ENCODE peak calls at places on chromosomes 4 and X, in eight cellular contexts. S is sciatic nerve; I is dorsolateral prefrontal cortex; Y is progenitor cell of endocrine pancreas; P is GOT3; A is stimulated activated CD4-positive, alpha-beta T cell treated with anti-CD3 and anti-CD28 coated beads, TNF-alpha, amount 100 ng/mL, for 24 hours; Z is COLO829; B is HEK293T. E is an unnamed sample.

GRCh38 chr4:93132631-93133030 is 695.9 kb upstream of the ATOH1 start:
- DNase-seq in Z (no peak), P (no peak), Y (no peak), A (no peak), B (no peak), I (no peak), S (no peak), E (no peak)

GRCh38 chr4:1402516-1403101 is 3.6 kb downstream of the NKX1-1 start:
- DNase-seq in I (peak), S (no peak), Z (no peak), A (no peak), Y (no peak), P (no peak), B (no peak), E (no peak)

GRCh38 chr4:10697071-10697470 is 12.5 kb upstream of the CLNK start:
- DNase-seq in P (no peak), Y (no peak), A (no peak), B (no peak), I (no peak), Z (no peak), S (no peak), E (no peak)

GRCh38 chrX:121301356-121301755 is 253.9 kb downstream of the GLUD2 start:
- DNase-seq in A (no peak), Z (no peak), I (no peak), B (no peak), S (no peak), Y (no peak), P (no peak), E (no peak)

GRCh38 chr4:27003602-27004238 is 143.1 kb downstream of the STIM2 start:
- DNase-seq in Z (no peak), A (peak), B (no peak), S (no peak), P (no peak), Y (no peak), I (no peak), E (no peak)

GRCh38 chrX:44542567-44543325 is at the start of gene FUNDC1:
- DNase-seq in Y (peak), S (peak), B (peak), A (peak), I (peak), Z (peak), P (peak), E (peak)

GRCh38 chr4:101345271-101345595 is 2.1 kb downstream of the PPP3CA start:
- DNase-seq in P (no peak), S (no peak), I (peak), A (no peak), Y (no peak), B (no peak), Z (no peak), E (no peak)

GRCh38 chr4:39924014-39924413 is 53.7 kb downstream of the PDS5A start:
- DNase-seq in P (no peak), Y (no peak), B (no peak), Z (no peak), I (no peak), S (no peak), A (no peak), E (no peak)

GRCh38 chr4:143515905-143516304 is 2.4 kb downstream of the SMARCA5 start:
- DNase-seq in I (no peak), Y (no peak), A (no peak), B (no peak), S (no peak), Z (no peak), P (no peak), E (no peak)

GRCh38 chrX:39196192-39197102 is 395.2 kb downstream of the MID1IP1 start:
- DNase-seq in Y (no peak), B (no peak), A (no peak), S (no peak), I (no peak), Z (peak), P (peak), E (no peak)

GRCh38 chrX:65253817-65254216 is 277.6 kb upstream of the ZC4H2 start:
- DNase-seq in Y (no peak), P (no peak), Z (no peak), B (no peak), S (no peak), A (no peak), I (no peak), E (no peak)

GRCh38 chr4:29277381-29277780 is 1442.8 kb upstream of the PCDH7 start:
- DNase-seq in A (no peak), S (no peak), Z (peak), P (no peak), I (no peak), B (no peak), Y (no peak), E (peak)

GRCh38 chr4:2289955-2290333 is 28.0 kb upstream of the MXD4 start:
- DNase-seq in B (no peak), I (no peak), P (no peak), Z (no peak), S (peak), Y (no peak), A (no peak), E (no peak)

GRCh38 chr4:71267244-71267643 is 71.6 kb upstream of the SLC4A4 start:
- DNase-seq in P (no peak), A (no peak), Y (no peak), Z (no peak), I (no peak), B (no peak), S (no peak), E (no peak)

GRCh38 chrX:74104356-74105065 is 199.5 kb upstream of the ZCCHC13 start:
- DNase-seq in I (no peak), B (no peak), Z (no peak), Y (no peak), S (no peak), A (no peak), P (no peak), E (no peak)

GRCh38 chrX:44914532-44915198 is 41.7 kb downstream of the KDM6A start:
- DNase-seq in B (no peak), Y (no peak), A (no peak), P (no peak), Z (no peak), I (no peak), S (no peak), E (no peak)

GRCh38 chr4:52657317-52657629 is 1.8 kb downstream of the USP46 start:
- DNase-seq in A (no peak), Z (no peak), S (no peak), I (no peak), P (no peak), B (no peak), Y (no peak), E (no peak)

GRCh38 chrX:276588-277171 is 4.5 kb upstream of the PLCXD1 start:
- DNase-seq in P (no peak), Z (no peak), Y (no peak), A (peak), I (peak), S (peak), B (no peak), E (no peak)

GRCh38 chr4:94135701-94136100 is 72.0 kb upstream of the SMARCAD1 start:
- DNase-seq in P (no peak), A (no peak), I (no peak), B (no peak), Z (no peak), Y (no peak), S (no peak), E (no peak)

GRCh38 chrX:40573763-40574162 is 7.0 kb upstream of the ATP6AP2 start:
- DNase-seq in P (no peak), I (no peak), Y (no peak), B (no peak), S (no peak), Z (no peak), A (peak), E (no peak)

GRCh38 chrX:128425546-128425945 is 373.3 kb upstream of the ACTRT1 start:
- DNase-seq in Y (no peak), Z (no peak), P (no peak), A (no peak), B (no peak), S (no peak), I (no peak), E (no peak)

GRCh38 chr4:152482211-152482610 is 53.7 kb downstream of the FBXW7 start:
- DNase-seq in A (no peak), S (no peak), P (no peak), I (no peak), Z (no peak), Y (no peak), B (no peak), E (no peak)

GRCh38 chr4:6732441-6733357 is 16.7 kb downstream of the BLOC1S4 start:
- DNase-seq in P (peak), B (no peak), Z (no peak), Y (no peak), A (no peak), S (peak), I (peak), E (no peak)

GRCh38 chr4:5923306-5923830 is 30.5 kb upstream of the CRMP1 start:
- DNase-seq in B (no peak), A (no peak), I (no peak), Z (no peak), P (no peak), Y (no peak), S (no peak), E (no peak)

GRCh38 chr4:11002961-11003360 is 318.4 kb upstream of the CLNK start:
- DNase-seq in Z (no peak), B (no peak), P (no peak), A (no peak), S (no peak), Y (no peak), I (no peak), E (no peak)

GRCh38 chrX:10157545-10157944 is 770 bp downstream of the CLCN4 start:
- DNase-seq in P (no peak), Y (no peak), A (no peak), Z (peak), I (no peak), B (no peak), S (no peak), E (no peak)

GRCh38 chr4:156598138-156598681 is 373.4 kb downstream of the PDGFC start:
- DNase-seq in I (no peak), P (no peak), B (no peak), Y (no peak), A (no peak), Z (no peak), S (no peak), E (no peak)

GRCh38 chr4:153792007-153792892 is 3.4 kb upstream of the SFRP2 start:
- DNase-seq in A (peak), Y (peak), P (no peak), I (peak), Z (no peak), B (no peak), S (peak), E (no peak)

GRCh38 chr4:173316060-173316459 is 18.1 kb downstream of the HMGB2 start:
- DNase-seq in S (no peak), B (no peak), P (no peak), Z (no peak), I (no peak), Y (no peak), A (no peak), E (no peak)